ENCODE peak calls at places on chromosomes 7 and 10, in nine cellular contexts. B, I, U, N, D, A, L, R and W are unnamed samples.

GRCh38 chr10:127277063-127277462 is 80.7 kb upstream of the INSYN2A start:
- DNase-seq in R (no peak), N (peak; percentile 17), A (no peak), U (no peak), L (no peak), I (no peak), B (no peak), D (no peak), W (no peak)

GRCh38 chr7:155800741-155801267 is 11.5 kb downstream of the SHH start:
- DNase-seq in N (no peak), A (no peak), B (no peak), I (no peak), R (no peak), D (no peak), L (no peak), U (no peak), W (no peak)

GRCh38 chr7:43248961-43249807 is 136.7 kb downstream of the HECW1 start:
- DNase-seq in L (no peak), B (no peak), I (no peak), D (peak; percentile 86), R (peak; percentile 12), U (peak; percentile 78), N (peak; percentile 56), A (no peak), W (no peak)

GRCh38 chr10:90857635-90858488 is at the start of gene HTR7:
- DNase-seq in I (no peak), B (peak; percentile 8), N (peak; percentile 45), D (peak; percentile 46), L (peak; percentile 62), U (peak; percentile 13), R (peak; percentile 36), A (peak; percentile 65), W (peak; percentile 27)

GRCh38 chr10:24866615-24867583 is 85.5 kb downstream of the PRTFDC1 start:
- DNase-seq in B (no peak), N (peak; percentile 77), L (no peak), A (no peak), U (peak; percentile 68), D (peak; percentile 58), R (peak; percentile 45), I (no peak), W (peak; percentile 69)

GRCh38 chr10:72297281-72297967 is 23.7 kb downstream of the DDIT4 start:
- DNase-seq in L (no peak), N (peak; percentile 98), D (peak; percentile 96), R (peak; percentile 46), B (no peak), I (no peak), U (peak; percentile 78), A (no peak), W (no peak)

GRCh38 chr7:151992375-151992774 is 33.1 kb upstream of the GALNT11 start:
- DNase-seq in A (peak; percentile 43), R (peak; percentile 28), U (no peak), N (no peak), I (no peak), D (peak; percentile 81), L (peak; percentile 41), B (peak; percentile 57), W (peak; percentile 34)

GRCh38 chr10:11335167-11335652 is 276.2 kb downstream of the USP6NL start:
- DNase-seq in D (no peak), A (no peak), N (no peak), R (no peak), I (no peak), U (no peak), L (no peak), B (no peak), W (no peak)

GRCh38 chr10:102601639-102602038 is 42.6 kb upstream of the TRIM8 start:
- DNase-seq in B (no peak), R (no peak), U (no peak), N (no peak), D (no peak), A (no peak), L (no peak), I (no peak), W (no peak)